ENCODE peak calls at places on chromosome 13, in four cellular contexts. W is A172, H is NCI-H460, N is kidney epithelial cell. J is an unnamed sample.

GRCh38 chr13:112870737-112871287 is 98.2 kb upstream of the MCF2L start:
- DNase-seq in H (no peak), W (no peak), N (no peak), J (no peak)

GRCh38 chr13:97279913-97280312 is 57.8 kb downstream of the MBNL2 start:
- DNase-seq in W (peak; percentile 52), H (no peak), N (no peak), J (no peak)

GRCh38 chr13:46801831-46802230 is 4.9 kb upstream of the ESD start:
- DNase-seq in W (no peak), H (no peak), N (no peak), J (no peak)

GRCh38 chr13:77298403-77298802 is 28.5 kb downstream of the MYCBP2 start:
- DNase-seq in N (no peak), W (no peak), H (no peak), J (no peak)

GRCh38 chr13:27792393-27793218 is at the start of gene GSX1:
- DNase-seq in W (peak; percentile 35), N (peak; percentile 7), H (peak; percentile 56), J (peak; percentile 94)

GRCh38 chr13:53159439-53159838 is 130.8 kb downstream of the OLFM4 start:
- DNase-seq in W (no peak), N (no peak), H (no peak), J (no peak)

GRCh38 chr13:51645154-51645650 is 60.9 kb downstream of the WDFY2 start:
- DNase-seq in W (peak; percentile 24), N (no peak), H (no peak), J (no peak)

GRCh38 chr13:45582533-45583076 is 32.9 kb downstream of the ERICH6B start:
- DNase-seq in H (no peak), W (no peak), N (no peak), J (no peak)

GRCh38 chr13:106418556-106418955 is 116.9 kb downstream of the EFNB2 start:
- DNase-seq in N (no peak), W (peak; percentile 20), H (no peak), J (no peak)

GRCh38 chr13:39451301-39451700 is 151.7 kb downstream of the LHFPL6 start:
- DNase-seq in H (no peak), N (no peak), W (no peak), J (no peak)

GRCh38 chr13:110394371-110394841 is 87.3 kb downstream of the COL4A2 start:
- DNase-seq in N (no peak), H (no peak), W (peak; percentile 50), J (no peak)

GRCh38 chr13:99153219-99153618 is 47.4 kb upstream of the UBAC2 start:
- DNase-seq in W (no peak), N (no peak), H (no peak), J (no peak)

GRCh38 chr13:104773775-104774174 is 1707.6 kb upstream of the SLC10A2 start:
- DNase-seq in H (peak; percentile 40), N (no peak), W (peak; percentile 42), J (no peak)

GRCh38 chr13:33347866-33348265 is 62.3 kb upstream of the STARD13 start:
- DNase-seq in H (no peak), W (no peak), N (no peak), J (no peak)

GRCh38 chr13:21012841-21013681 is 48.3 kb downstream of the LATS2 start:
- DNase-seq in W (no peak), H (no peak), N (no peak), J (no peak)